ENCODE peak calls at places on chromosomes 4 and X, in five cellular contexts. W is A549, O is HEK293T, J is GM12878, V is K562. P is an unnamed sample.

GRCh38 chrX:109783712-109784109 is 50.7 kb upstream of the ACSL4 start:
- DNase-seq in W (no peak), O (no peak), J (no peak), V (no peak), P (no peak)

GRCh38 chr4:113397114-113397701 is 347.8 kb downstream of the ANK2 start:
- DNase-seq in W (no peak), O (no peak), J (no peak), V (no peak), P (peak)

GRCh38 chr4:149523039-149523438 is 292.6 kb downstream of the IQCM start:
- DNase-seq in W (no peak), O (no peak), J (no peak), V (no peak), P (no peak)

GRCh38 chrX:49838374-49838773 is 9.3 kb downstream of the PAGE4 start:
- DNase-seq in W (peak), O (peak), J (no peak), V (peak), P (peak)

GRCh38 chr4:122099896-122100295 is 52.2 kb upstream of the BLTP1 start:
- DNase-seq in W (no peak), O (no peak), J (no peak), V (no peak), P (peak)

GRCh38 chr4:89379541-89380035 is 72.0 kb upstream of the GPRIN3 start:
- DNase-seq in W (no peak), O (no peak), J (no peak), V (no peak), P (no peak)

GRCh38 chr4:125314676-125315570 is at the start of gene FAT4:
- DNase-seq in W (peak), O (peak), J (no peak), V (peak), P (peak)

GRCh38 chrX:24506082-24506481 is 41.0 kb downstream of the PDK3 start:
- DNase-seq in W (peak), O (no peak), J (peak), V (no peak), P (peak)

GRCh38 chr4:78616046-78616498 is 64.5 kb downstream of the ANXA3 start:
- DNase-seq in W (no peak), O (no peak), J (no peak), V (no peak), P (peak)

GRCh38 chr4:54440394-54441223 is 211.5 kb downstream of the PDGFRA start:
- DNase-seq in W (peak), O (peak), J (no peak), V (peak), P (peak)

GRCh38 chrX:153816821-153817220 is 13.5 kb downstream of the PDZD4 start:
- DNase-seq in W (no peak), O (no peak), J (no peak), V (peak), P (no peak)
- TF ChIP-seq BHLHE40 in W (no peak), O (no peak), J (no peak), V (no peak), P (no peak)

GRCh38 chr4:66769436-66769835 is 775.9 kb downstream of the CENPC start:
- DNase-seq in W (no peak), O (no peak), J (no peak), V (no peak), P (no peak)

GRCh38 chr4:66767442-66767841 is 777.9 kb downstream of the CENPC start:
- DNase-seq in W (no peak), O (no peak), J (no peak), V (no peak), P (no peak)

GRCh38 chr4:66766557-66766956 is 778.7 kb downstream of the CENPC start:
- DNase-seq in W (no peak), O (no peak), J (no peak), V (no peak), P (no peak)
- TF ChIP-seq BHLHE40 in W (no peak), O (no peak), J (no peak), V (no peak), P (no peak)

GRCh38 chr4:123396294-123397275 is at the start of gene SPRY1:
- DNase-seq in W (peak), O (peak), J (peak), V (peak), P (peak)

GRCh38 chr4:123386608-123387007 is 10.0 kb upstream of the SPRY1 start:
- DNase-seq in W (no peak), O (no peak), J (no peak), V (no peak), P (peak)

GRCh38 chr4:123393696-123394095 is 2.9 kb upstream of the SPRY1 start:
- DNase-seq in W (no peak), O (no peak), J (no peak), V (no peak), P (no peak)

DNA sequence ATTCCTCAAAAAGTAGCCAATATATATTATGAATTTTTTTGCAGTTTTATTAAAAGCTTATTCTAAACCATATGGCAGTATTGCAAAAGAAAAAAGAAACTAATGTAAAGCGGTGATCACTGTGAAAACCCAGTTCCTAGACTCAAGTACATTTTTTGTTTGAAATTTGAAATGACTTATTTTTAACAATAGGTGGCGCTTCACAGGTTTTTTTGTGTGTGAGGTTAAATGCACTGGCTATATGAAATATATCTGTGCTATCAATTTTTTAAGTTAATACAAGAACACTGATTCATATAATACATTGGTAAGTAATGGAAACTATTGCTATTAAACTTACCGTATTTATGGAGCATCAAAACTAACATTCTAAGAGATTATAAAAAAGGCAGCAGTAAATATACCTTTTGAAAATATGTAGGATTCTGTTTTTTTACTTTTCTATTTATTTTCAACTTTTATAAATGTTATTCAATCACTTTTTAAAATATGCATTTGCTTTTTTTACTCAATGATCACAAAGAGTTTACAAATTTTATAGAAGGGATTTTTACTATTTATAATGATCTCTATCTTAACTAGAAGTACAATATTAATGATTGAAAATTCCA is 5.6 kb upstream of the SPRY1 start:
- DNase-seq in W (peak), O (no peak), J (no peak), V (peak), P (peak)
- TF ChIP-seq BHLHE40 in W (no peak), O (no peak), J (no peak), V (no peak), P (no peak)

GRCh38 chr4:109027016-109027500 is 264.2 kb upstream of the ETNPPL start:
- DNase-seq in W (no peak), O (peak), J (no peak), V (peak), P (no peak)

GRCh38 chr4:109022941-109023340 is 260.1 kb upstream of the ETNPPL start:
- DNase-seq in W (no peak), O (no peak), J (no peak), V (no peak), P (peak)

GRCh38 chr4:109025471-109026076 is 262.7 kb upstream of the ETNPPL start:
- DNase-seq in W (no peak), O (no peak), J (no peak), V (no peak), P (no peak)

GRCh38 chr4:109029987-109030386 is 267.1 kb upstream of the ETNPPL start:
- DNase-seq in W (no peak), O (no peak), J (no peak), V (no peak), P (no peak)

GRCh38 chr4:109026588-109026987 is 263.7 kb upstream of the ETNPPL start:
- DNase-seq in W (no peak), O (no peak), J (no peak), V (peak), P (peak)
- TF ChIP-seq BHLHE40 in W (no peak), O (no peak), J (no peak), V (no peak), P (no peak)

DNA sequence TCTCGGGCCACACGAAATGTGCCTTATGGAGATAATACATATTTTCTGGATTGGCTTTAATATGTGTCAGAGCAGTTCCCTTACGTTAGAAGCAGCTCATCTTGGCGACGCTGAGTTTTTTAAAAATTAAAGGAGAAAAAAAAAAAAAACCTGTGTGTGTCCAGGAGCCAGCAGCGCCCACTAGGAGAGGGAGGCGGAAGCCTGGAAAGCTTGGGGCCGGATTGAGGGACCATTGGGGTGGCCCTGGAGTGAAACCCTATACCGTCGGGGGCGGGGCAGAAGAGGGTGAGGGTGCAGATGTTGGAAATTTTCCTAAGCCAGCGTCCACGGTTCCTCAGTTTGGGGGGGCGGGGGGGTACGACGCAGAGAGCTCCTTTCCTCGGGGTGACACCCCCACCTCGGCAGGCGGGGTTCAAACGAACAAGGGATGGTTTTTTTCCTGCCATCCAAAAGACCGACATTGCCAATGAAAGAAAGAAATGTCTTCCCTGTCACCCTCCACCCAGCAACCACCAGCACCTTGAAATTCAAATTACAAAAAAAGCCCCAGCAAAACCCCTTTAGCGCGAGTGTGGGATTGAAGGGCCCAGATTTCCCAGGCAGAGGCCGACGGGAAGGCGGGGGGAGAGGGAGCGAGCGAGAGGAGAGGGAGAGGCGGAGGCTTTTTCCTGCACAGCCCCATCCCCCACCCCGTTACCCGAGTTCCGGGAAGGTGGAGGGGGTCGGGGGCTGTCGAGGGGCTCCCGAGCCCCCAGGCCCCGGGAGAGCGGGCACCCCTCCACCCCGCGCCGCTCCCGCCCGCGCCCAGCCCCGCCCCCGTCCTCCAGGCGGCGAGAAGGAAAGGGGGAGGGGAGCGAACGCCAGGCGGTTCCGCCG is 868 bp downstream of the SMARCA1 start:
- DNase-seq in W (peak), O (peak), J (no peak), V (peak), P (peak)
- TF ChIP-seq BHLHE40 in W (no peak), O (no peak), J (no peak), V (no peak), P (no peak)

DNA sequence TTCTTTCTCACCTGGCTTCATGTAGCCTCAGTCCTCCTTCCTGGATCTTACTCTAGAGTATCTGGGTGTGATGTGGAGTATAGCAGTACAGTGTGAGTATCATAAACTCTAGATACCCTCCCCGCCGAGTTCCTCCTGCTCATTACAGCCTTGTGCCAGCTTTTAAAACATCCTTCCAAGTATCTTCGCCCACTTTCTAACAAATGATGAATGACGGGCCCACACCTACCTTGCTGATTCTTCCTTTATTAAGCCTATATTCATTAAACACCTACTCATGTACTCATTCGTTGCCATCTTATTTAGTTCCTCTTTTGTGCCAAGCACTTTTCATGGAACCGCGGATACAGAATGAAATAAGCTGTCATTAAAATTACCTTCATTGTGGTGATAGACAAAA is 1585.3 kb upstream of the TENM3 start:
- DNase-seq in W (no peak), O (no peak), J (no peak), V (no peak), P (no peak)
- TF ChIP-seq BHLHE40 in W (no peak), O (no peak), J (no peak), V (no peak), P (no peak)

GRCh38 chr4:19054916-19055315 is 1033.4 kb upstream of the LCORL start:
- DNase-seq in W (no peak), O (no peak), J (no peak), V (no peak), P (no peak)

GRCh38 chr4:19047481-19047880 is 1025.9 kb upstream of the LCORL start:
- DNase-seq in W (no peak), O (no peak), J (no peak), V (no peak), P (no peak)

DNA sequence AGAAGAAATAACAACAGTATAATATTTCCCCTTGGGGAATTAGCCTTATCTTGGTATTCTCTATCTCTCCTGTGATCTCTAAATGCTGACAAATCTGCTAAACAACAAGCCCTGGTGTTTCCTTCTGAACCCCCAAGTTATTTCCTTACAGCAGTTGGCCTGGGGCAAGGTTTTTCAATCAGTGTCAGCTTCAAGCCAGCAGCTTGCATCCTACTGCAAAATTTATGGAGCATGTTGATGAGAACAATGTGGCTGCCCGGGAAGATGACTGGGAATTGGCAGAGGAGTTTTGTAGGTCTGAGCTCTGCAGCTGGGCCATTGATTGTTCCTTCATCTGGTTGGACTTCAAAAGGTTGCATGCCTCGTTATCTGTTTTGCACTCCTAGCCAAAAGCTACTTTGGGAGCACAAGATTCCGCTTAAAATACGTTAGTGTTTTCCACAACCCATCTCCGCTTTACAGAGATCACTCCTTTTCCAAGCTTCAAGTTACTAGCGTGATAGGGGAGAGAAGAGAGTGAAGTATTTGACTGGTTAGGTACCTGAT is 1030.3 kb upstream of the LCORL start:
- DNase-seq in W (no peak), O (no peak), J (no peak), V (no peak), P (no peak)
- TF ChIP-seq BHLHE40 in W (no peak), O (no peak), J (no peak), V (no peak), P (no peak)

P was measured in IMR-90.